ENCODE peak calls at places on chromosome X, in eight cellular contexts. I is HCT116, H is GM12878, F is mesenchymal stem cell, V is GM23248, Q is endothelial cell of umbilical vein, B is neuronal stem cell, W is mammary epithelial cell. J is an unnamed sample.

GRCh38 chrX:150872773-150873336 is 25.6 kb downstream of the CD99L2 start:
- DNase-seq in I (no peak), H (no peak), F (no peak), V (no peak), Q (no peak), B (no peak), W (no peak), J (no peak)

GRCh38 chrX:31838617-31839016 is 766.8 kb upstream of the FTHL17 start:
- DNase-seq in I (no peak), H (no peak), F (no peak), V (no peak), Q (no peak), B (no peak), W (no peak), J (no peak)

GRCh38 chrX:40006025-40007017 is 91.4 kb downstream of the BCOR start:
- DNase-seq in I (no peak), H (no peak), F (peak; percentile 35), V (peak; percentile 43), Q (no peak), B (no peak), W (no peak), J (peak; percentile 16)

GRCh38 chrX:70402721-70403120 is 20.4 kb upstream of the GDPD2 start:
- DNase-seq in I (no peak), H (no peak), F (no peak), V (no peak), Q (no peak), B (no peak), W (peak; percentile 41), J (no peak)

GRCh38 chrX:38900719-38901118 is 99.5 kb downstream of the MID1IP1 start:
- DNase-seq in I (no peak), H (no peak), F (no peak), V (no peak), Q (no peak), B (no peak), W (no peak), J (no peak)

GRCh38 chrX:150239946-150240642 is 123.0 kb upstream of the MAMLD1 start:
- DNase-seq in I (no peak), H (no peak), F (no peak), V (no peak), Q (no peak), B (no peak), W (no peak), J (no peak)

GRCh38 chrX:112642349-112642748 is 37.4 kb downstream of the LHFPL1 start:
- DNase-seq in I (peak; percentile 21), H (no peak), F (peak; percentile 61), V (peak; percentile 63), Q (peak; percentile 11), B (peak; percentile 41), W (peak; percentile 43), J (peak; percentile 57)

GRCh38 chrX:101659601-101660063 is at the start of gene ARMCX2:
- DNase-seq in I (no peak), H (no peak), F (peak; percentile 68), V (peak; percentile 79), Q (peak; percentile 61), B (peak; percentile 21), W (no peak), J (peak; percentile 71)

GRCh38 chrX:111869639-111870034 is 6.3 kb upstream of the TRPC5OS start:
- DNase-seq in I (peak; percentile 16), H (peak; percentile 19), F (peak; percentile 61), V (peak; percentile 55), Q (peak; percentile 11), B (peak; percentile 54), W (peak; percentile 35), J (peak; percentile 31)

GRCh38 chrX:149151805-149152757 is 353.0 kb downstream of the IDS start:
- DNase-seq in I (no peak), H (peak; percentile 24), F (peak; percentile 71), V (peak; percentile 83), Q (no peak), B (no peak), W (peak; percentile 91), J (peak; percentile 72)

GRCh38 chrX:102957751-102958150 is 20.7 kb downstream of the RAB40AL start:
- DNase-seq in I (no peak), H (no peak), F (peak; percentile 1), V (peak; percentile 34), Q (no peak), B (no peak), W (no peak), J (peak; percentile 38)

GRCh38 chrX:50158616-50159015 is 42.2 kb downstream of the AKAP4 start:
- DNase-seq in I (no peak), H (no peak), F (no peak), V (no peak), Q (no peak), B (no peak), W (no peak), J (no peak)

GRCh38 chrX:152806035-152806434 is 24.5 kb downstream of the CETN2 start:
- DNase-seq in I (no peak), H (no peak), F (no peak), V (peak; percentile 7), Q (no peak), B (no peak), W (no peak), J (no peak)

GRCh38 chrX:141839856-141840255 is 1.7 kb downstream of the MAGEC3 start:
- DNase-seq in I (no peak), H (no peak), F (no peak), V (no peak), Q (no peak), B (no peak), W (no peak), J (peak; percentile 57)

GRCh38 chrX:152403515-152403914 is 47.6 kb downstream of the GABRA3 start:
- DNase-seq in I (no peak), H (no peak), F (no peak), V (no peak), Q (no peak), B (no peak), W (no peak), J (no peak)

GRCh38 chrX:13898603-13899002 is 81.7 kb upstream of the GPM6B start:
- DNase-seq in I (no peak), H (no peak), F (no peak), V (peak; percentile 61), Q (no peak), B (no peak), W (peak; percentile 88), J (no peak)
- H3K9ac ChIP-seq in I (no peak overlapping the region), H (no peak overlapping the region), F (no peak overlapping the region), V (no peak overlapping the region), Q (no peak overlapping the region), B (no peak overlapping the region), W (peak overlapping the region; percentile 65), J (no peak overlapping the region)

GRCh38 chrX:20363003-20363674 is 96.4 kb upstream of the RPS6KA3 start:
- DNase-seq in I (no peak), H (no peak), F (no peak), V (peak; percentile 43), Q (no peak), B (no peak), W (no peak), J (no peak)

GRCh38 chrX:20361890-20362262 is 95.2 kb upstream of the RPS6KA3 start:
- DNase-seq in I (no peak), H (no peak), F (peak; percentile 79), V (peak; percentile 75), Q (no peak), B (no peak), W (no peak), J (peak; percentile 85)

GRCh38 chrX:20361081-20361889 is 94.6 kb upstream of the RPS6KA3 start:
- DNase-seq in I (no peak), H (no peak), F (peak; percentile 52), V (peak; percentile 65), Q (no peak), B (no peak), W (no peak), J (peak; percentile 80)

GRCh38 chrX:20364238-20364637 is 97.5 kb upstream of the RPS6KA3 start:
- DNase-seq in I (no peak), H (no peak), F (no peak), V (no peak), Q (no peak), B (no peak), W (no peak), J (no peak)

DNA sequence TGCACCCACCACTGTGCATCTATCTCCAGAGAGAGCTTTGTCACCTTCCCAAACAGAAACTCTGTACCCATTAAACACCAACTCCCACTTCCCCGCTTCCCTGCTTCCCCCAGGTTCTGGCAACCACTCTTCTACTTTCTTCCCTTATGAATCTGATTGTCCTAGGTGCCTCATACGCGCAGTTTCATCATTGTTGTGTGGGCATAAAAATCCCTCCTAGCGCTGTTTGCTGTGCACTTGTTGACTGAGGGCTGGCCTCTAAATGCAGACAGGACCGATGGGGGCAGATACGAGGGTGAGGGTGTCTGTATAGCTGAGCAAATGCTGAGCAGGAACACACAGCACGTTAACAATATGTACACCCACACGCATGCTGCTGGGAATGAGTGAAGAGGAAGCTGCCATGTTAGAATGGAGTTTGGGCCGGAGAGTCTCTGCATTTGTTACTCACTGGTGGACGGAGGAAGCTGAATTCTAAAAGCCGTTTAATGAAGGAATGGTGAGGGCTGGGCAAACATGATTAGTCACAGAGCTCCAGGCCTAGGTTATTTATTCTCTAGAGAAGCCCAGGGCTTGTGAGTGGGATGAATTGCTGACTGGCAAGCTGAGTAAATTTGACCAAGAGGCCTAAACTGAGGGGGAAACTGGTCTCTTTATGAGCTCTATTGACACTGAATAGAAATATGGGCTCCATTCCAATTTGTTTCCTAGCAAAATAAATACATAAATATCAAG is 95.7 kb upstream of the RPS6KA3 start:
- DNase-seq in I (no peak), H (no peak), F (peak; percentile 53), V (peak; percentile 77), Q (peak; percentile 46), B (no peak), W (no peak), J (peak; percentile 75)
- H3K4me3 ChIP-seq in I (no peak overlapping the region), H (no peak overlapping the region), F (peak overlapping the region; percentile 34), V (peak overlapping the region; percentile 49), Q (no peak overlapping the region), B (no peak overlapping the region), W (no peak overlapping the region), J (no peak overlapping the region)

GRCh38 chrX:118974088-118974907 is at the start of gene LONRF3:
- DNase-seq in I (no peak), H (no peak), F (peak; percentile 30), V (peak; percentile 70), Q (peak; percentile 58), B (no peak), W (no peak), J (peak; percentile 28)
- H2AFZ ChIP-seq in I (peak within 1 kb of the TSS; percentile 35), H (no peak within 1 kb of the TSS), F (no peak within 1 kb of the TSS), V (peak within 1 kb of the TSS; percentile 66), Q (peak within 1 kb of the TSS; percentile 38), B (peak within 1 kb of the TSS; percentile 87), W (peak within 1 kb of the TSS; percentile 68), J (no peak within 1 kb of the TSS)

GRCh38 chrX:28585767-28586166 is 1.5 kb upstream of the IL1RAPL1 start:
- DNase-seq in I (no peak), H (no peak), F (peak; percentile 2), V (no peak), Q (no peak), B (no peak), W (no peak), J (no peak)

GRCh38 chrX:28589048-28589447 is 1.8 kb downstream of the IL1RAPL1 start:
- DNase-seq in I (no peak), H (no peak), F (no peak), V (no peak), Q (peak; percentile 7), B (no peak), W (no peak), J (no peak)

GRCh38 chrX:28584025-28584424 is 3.2 kb upstream of the IL1RAPL1 start:
- DNase-seq in I (no peak), H (no peak), F (no peak), V (no peak), Q (no peak), B (no peak), W (no peak), J (no peak)

GRCh38 chrX:28586291-28586690 is 955 bp upstream of the IL1RAPL1 start:
- DNase-seq in I (no peak), H (no peak), F (peak; percentile 56), V (no peak), Q (peak; percentile 31), B (peak; percentile 31), W (no peak), J (peak; percentile 61)

GRCh38 chrX:28586891-28587635 is at the start of gene IL1RAPL1:
- DNase-seq in I (no peak), H (no peak), F (peak; percentile 76), V (peak; percentile 38), Q (peak; percentile 78), B (no peak), W (peak; percentile 8), J (peak; percentile 83)
- H3K9ac ChIP-seq in I (peak within 1 kb of the TSS; percentile 70), H (no peak within 1 kb of the TSS), F (peak within 1 kb of the TSS; percentile 50), V (no peak within 1 kb of the TSS), Q (peak within 1 kb of the TSS; percentile 27), B (no peak within 1 kb of the TSS), W (no peak within 1 kb of the TSS), J (no peak within 1 kb of the TSS)